ENCODE peak calls at places on chromosomes 1 and 21, in seven cellular contexts. U is Ammon's horn; J is dermis microvascular lymphatic vessel endothelial cell; S is heart left ventricle; M is BJ; P is activated naive CD8-positive, alpha-beta T cell treated with anti-CD3 and anti-CD28 coated beads, Interleukin-2, amount 50 U/mL, for 24 hours; W is HS-27A. D is an unnamed sample.

GRCh38 chr1:156509424-156510035 is 9.0 kb upstream of the MEF2D start:
- DNase-seq in J (no peak), U (no peak), W (no peak), P (no peak), M (no peak), S (no peak), D (no peak)

GRCh38 chr21:15826147-15826780 is 96.5 kb downstream of the USP25 start:
- DNase-seq in P (no peak), U (peak; percentile 31), W (no peak), J (peak; percentile 56), S (no peak), M (no peak), D (no peak)

GRCh38 chr1:206975313-206975712 is 5.1 kb upstream of the FCAMR start:
- DNase-seq in J (no peak), S (no peak), W (no peak), M (no peak), U (no peak), P (no peak), D (no peak)

GRCh38 chr1:44636711-44637589 is 37.3 kb downstream of the TMEM53 start:
- DNase-seq in W (no peak), U (no peak), M (no peak), S (no peak), J (no peak), P (no peak), D (no peak)

GRCh38 chr1:13823126-13823880 is 123.3 kb downstream of the PRDM2 start:
- DNase-seq in W (no peak), S (no peak), U (no peak), M (no peak), P (no peak), J (no peak), D (peak; percentile 69)

GRCh38 chr1:39926343-39926769 is 24.6 kb upstream of the MYCL start:
- DNase-seq in S (no peak), M (no peak), W (no peak), U (no peak), J (no peak), P (no peak), D (no peak)

GRCh38 chr1:181073638-181074037 is 14.9 kb upstream of the IER5 start:
- DNase-seq in W (peak; percentile 51), M (peak; percentile 79), U (no peak), S (no peak), J (peak; percentile 95), P (no peak), D (no peak)

GRCh38 chr1:29805122-29805895 is 569.0 kb downstream of the PTPRU start:
- DNase-seq in J (no peak), P (no peak), U (no peak), W (no peak), M (no peak), S (no peak), D (no peak)

GRCh38 chr21:42624936-42625335 is 28.5 kb upstream of the PDE9A start:
- DNase-seq in U (no peak), P (no peak), J (no peak), W (no peak), S (no peak), M (no peak), D (peak; percentile 54)

GRCh38 chr1:1215266-1215676 is 1.3 kb upstream of the TNFRSF4 start:
- DNase-seq in W (no peak), P (no peak), M (no peak), S (no peak), J (no peak), U (no peak), D (no peak)

GRCh38 chr21:44058652-44058964 is 46.5 kb downstream of the TRAPPC10 start:
- DNase-seq in J (no peak), U (no peak), W (no peak), S (no peak), M (no peak), P (no peak), D (peak; percentile 46)

GRCh38 chr1:202479630-202480029 is 131.1 kb downstream of the PPP1R12B start:
- DNase-seq in U (no peak), W (no peak), J (no peak), S (no peak), M (no peak), P (no peak), D (no peak)

GRCh38 chr1:58779837-58780585 is 3.8 kb downstream of the JUN start:
- DNase-seq in S (peak; percentile 33), P (no peak), J (peak; percentile 88), W (no peak), M (no peak), U (peak; percentile 2), D (peak; percentile 76)

GRCh38 chr1:15944308-15945010 is 31.4 kb downstream of the ZBTB17 start:
- DNase-seq in J (no peak), S (no peak), M (no peak), W (no peak), P (no peak), U (no peak), D (no peak)

GRCh38 chr1:15525043-15525958 is 1.3 kb upstream of the CASP9 start:
- DNase-seq in M (no peak), W (peak; percentile 93), U (no peak), S (no peak), P (peak; percentile 11), J (no peak), D (peak; percentile 100)